ENCODE peak calls at places on chromosomes 5 and 9, in nine cellular contexts. One of them, this sample, is unnamed.

GRCh38 chr5:155827949-155828348 is 499.0 kb upstream of the SGCD start:
- DNase-seq in IMR-90: no peak
- DNase-seq in stomach: no peak
- DNase-seq in spleen: no peak
- DNase-seq in adrenal gland: no peak
- DNase-seq in lower leg skin: no peak
- DNase-seq in body of pancreas: no peak
- DNase-seq in HepG2: no peak
- DNase-seq in heart left ventricle: no peak
- DNase-seq in this sample: no peak

GRCh38 chr9:123354806-123355508 is 1.0 kb upstream of the CRB2 start:
- DNase-seq in IMR-90: no peak
- DNase-seq in stomach: no peak
- DNase-seq in spleen: no peak
- DNase-seq in adrenal gland: no peak
- DNase-seq in lower leg skin: no peak
- DNase-seq in body of pancreas: no peak
- DNase-seq in HepG2: no peak
- DNase-seq in heart left ventricle: no peak
- DNase-seq in this sample: no peak

GRCh38 chr9:136740971-136741884 is 1.5 kb downstream of the LCN10 start:
- DNase-seq in IMR-90: peak
- DNase-seq in stomach: peak
- DNase-seq in spleen: no peak
- DNase-seq in adrenal gland: peak
- DNase-seq in lower leg skin: no peak
- DNase-seq in body of pancreas: peak
- DNase-seq in HepG2: no peak
- DNase-seq in heart left ventricle: peak
- DNase-seq in this sample: no peak

GRCh38 chr9:109251080-109251775 is 69.6 kb downstream of the EPB41L4B start:
- DNase-seq in IMR-90: peak
- DNase-seq in stomach: peak
- DNase-seq in spleen: no peak
- DNase-seq in adrenal gland: peak
- DNase-seq in lower leg skin: no peak
- DNase-seq in body of pancreas: peak
- DNase-seq in HepG2: peak
- DNase-seq in heart left ventricle: no peak
- DNase-seq in this sample: peak

GRCh38 chr5:177154003-177154643 is 20.6 kb downstream of the NSD1 start:
- DNase-seq in IMR-90: peak
- DNase-seq in stomach: no peak
- DNase-seq in spleen: no peak
- DNase-seq in adrenal gland: no peak
- DNase-seq in lower leg skin: peak
- DNase-seq in body of pancreas: no peak
- DNase-seq in HepG2: no peak
- DNase-seq in heart left ventricle: no peak
- DNase-seq in this sample: no peak

GRCh38 chr5:93532370-93532769 is 48.6 kb downstream of the NR2F1-AS1 start:
- DNase-seq in IMR-90: peak
- DNase-seq in stomach: peak
- DNase-seq in spleen: no peak
- DNase-seq in adrenal gland: peak
- DNase-seq in lower leg skin: peak
- DNase-seq in body of pancreas: peak
- DNase-seq in HepG2: peak
- DNase-seq in heart left ventricle: peak
- DNase-seq in this sample: peak

GRCh38 chr5:156361451-156362109 is 34.6 kb downstream of the SGCD start:
- DNase-seq in IMR-90: peak
- DNase-seq in stomach: no peak
- DNase-seq in spleen: no peak
- DNase-seq in adrenal gland: no peak
- DNase-seq in lower leg skin: no peak
- DNase-seq in body of pancreas: no peak
- DNase-seq in HepG2: no peak
- DNase-seq in heart left ventricle: no peak
- DNase-seq in this sample: no peak

GRCh38 chr5:74237746-74238145 is 402.8 kb downstream of the ENC1 start:
- DNase-seq in IMR-90: no peak
- DNase-seq in stomach: no peak
- DNase-seq in spleen: no peak
- DNase-seq in adrenal gland: no peak
- DNase-seq in lower leg skin: no peak
- DNase-seq in body of pancreas: no peak
- DNase-seq in HepG2: no peak
- DNase-seq in heart left ventricle: no peak
- DNase-seq in this sample: no peak

GRCh38 chr5:132759114-132760042 is 12.2 kb downstream of the CCNI2 start:
- DNase-seq in IMR-90: no peak
- DNase-seq in stomach: no peak
- DNase-seq in spleen: no peak
- DNase-seq in adrenal gland: no peak
- DNase-seq in lower leg skin: no peak
- DNase-seq in body of pancreas: no peak
- DNase-seq in HepG2: no peak
- DNase-seq in heart left ventricle: no peak
- DNase-seq in this sample: no peak

GRCh38 chr5:95955996-95956899 is 5.4 kb downstream of the ELL2 start:
- DNase-seq in IMR-90: no peak
- DNase-seq in stomach: no peak
- DNase-seq in spleen: no peak
- DNase-seq in adrenal gland: no peak
- DNase-seq in lower leg skin: no peak
- DNase-seq in body of pancreas: no peak
- DNase-seq in HepG2: no peak
- DNase-seq in heart left ventricle: no peak
- DNase-seq in this sample: no peak

GRCh38 chr5:1055896-1056610 is 47.5 kb downstream of the NKD2 start:
- DNase-seq in IMR-90: no peak
- DNase-seq in stomach: no peak
- DNase-seq in spleen: no peak
- DNase-seq in adrenal gland: no peak
- DNase-seq in lower leg skin: no peak
- DNase-seq in body of pancreas: no peak
- DNase-seq in HepG2: no peak
- DNase-seq in heart left ventricle: no peak
- DNase-seq in this sample: no peak

GRCh38 chr9:133702798-133703570 is 35.2 kb downstream of the SARDH start:
- DNase-seq in IMR-90: no peak
- DNase-seq in stomach: no peak
- DNase-seq in spleen: peak
- DNase-seq in adrenal gland: peak
- DNase-seq in lower leg skin: no peak
- DNase-seq in body of pancreas: no peak
- DNase-seq in HepG2: no peak
- DNase-seq in heart left ventricle: no peak
- DNase-seq in this sample: no peak

GRCh38 chr9:133703571-133704399 is 34.4 kb downstream of the SARDH start:
- DNase-seq in IMR-90: no peak
- DNase-seq in stomach: no peak
- DNase-seq in spleen: peak
- DNase-seq in adrenal gland: peak
- DNase-seq in lower leg skin: no peak
- DNase-seq in body of pancreas: no peak
- DNase-seq in HepG2: no peak
- DNase-seq in heart left ventricle: no peak
- DNase-seq in this sample: no peak

GRCh38 chr9:133705576-133705975 is 32.6 kb downstream of the SARDH start:
- DNase-seq in IMR-90: no peak
- DNase-seq in stomach: no peak
- DNase-seq in spleen: no peak
- DNase-seq in adrenal gland: peak
- DNase-seq in lower leg skin: no peak
- DNase-seq in body of pancreas: no peak
- DNase-seq in HepG2: no peak
- DNase-seq in heart left ventricle: no peak
- DNase-seq in this sample: no peak

GRCh38 chr9:133706651-133707050 is 31.5 kb downstream of the SARDH start:
- DNase-seq in IMR-90: no peak
- DNase-seq in stomach: no peak
- DNase-seq in spleen: peak
- DNase-seq in adrenal gland: no peak
- DNase-seq in lower leg skin: no peak
- DNase-seq in body of pancreas: no peak
- DNase-seq in HepG2: no peak
- DNase-seq in heart left ventricle: no peak
- DNase-seq in this sample: no peak

DNA sequence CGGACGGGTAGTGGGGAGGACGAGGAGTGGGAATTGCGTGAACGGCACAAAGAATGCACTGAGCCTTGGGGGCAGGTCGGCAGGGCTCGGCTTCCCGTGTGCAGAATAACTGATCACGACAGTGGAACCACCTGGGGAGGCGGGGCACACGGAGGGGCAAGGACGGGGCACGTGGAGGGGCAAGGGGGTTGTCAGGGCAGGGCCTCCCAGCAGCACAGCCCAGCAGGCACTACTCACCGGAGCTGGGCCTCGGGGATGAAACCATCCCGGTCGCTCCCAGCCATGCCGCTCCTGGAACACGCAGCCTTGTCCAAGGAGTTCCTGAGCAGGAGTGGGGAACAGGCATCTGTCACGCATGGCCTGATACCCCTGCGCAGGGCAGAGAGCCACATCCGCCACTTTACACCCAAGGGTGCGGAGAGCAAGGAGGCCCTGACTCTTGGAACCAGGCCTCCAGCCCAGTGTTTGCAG is 33.4 kb downstream of the SARDH start:
- DNase-seq in IMR-90: no peak
- DNase-seq in stomach: no peak
- DNase-seq in spleen: peak
- DNase-seq in adrenal gland: peak
- DNase-seq in lower leg skin: no peak
- DNase-seq in body of pancreas: no peak
- DNase-seq in HepG2: no peak
- DNase-seq in heart left ventricle: no peak
- DNase-seq in this sample: no peak
- H3K4me3 ChIP-seq in IMR-90: no peak
- H3K4me3 ChIP-seq in stomach: no peak
- H3K4me3 ChIP-seq in spleen: no peak
- H3K4me3 ChIP-seq in adrenal gland: no peak
- H3K4me3 ChIP-seq in lower leg skin: no peak
- H3K4me3 ChIP-seq in body of pancreas: no peak
- H3K4me3 ChIP-seq in HepG2: no peak
- H3K4me3 ChIP-seq in heart left ventricle: no peak
- H3K4me3 ChIP-seq in this sample: no peak

DNA sequence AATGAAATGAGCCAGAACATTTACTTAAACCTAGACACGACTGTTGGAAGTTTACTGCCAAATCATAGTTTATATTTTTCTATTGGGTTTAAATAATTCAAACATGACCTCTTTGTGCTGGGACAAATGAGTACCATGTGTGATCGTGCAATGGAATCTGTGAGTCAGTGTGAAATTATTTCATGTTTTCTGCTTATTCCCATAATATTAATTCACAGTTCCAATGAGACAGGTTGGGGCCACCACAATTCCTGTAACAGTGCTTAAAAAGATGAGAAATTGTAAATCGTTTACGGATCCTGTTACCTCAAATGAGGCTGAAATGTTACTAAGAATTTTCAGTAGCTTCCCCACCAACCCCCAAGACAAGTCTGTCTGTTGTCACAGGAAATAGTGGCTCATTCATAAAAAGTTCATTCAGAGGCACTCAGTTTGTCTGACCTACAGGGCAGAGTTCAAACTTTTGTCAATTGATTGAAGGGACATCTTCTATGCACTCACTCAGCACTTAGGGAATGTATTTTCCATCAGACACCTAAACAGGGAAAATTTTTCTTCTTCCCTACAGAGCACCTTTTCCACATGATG is 563.9 kb upstream of the ADAMTS16 start:
- DNase-seq in IMR-90: no peak
- DNase-seq in stomach: no peak
- DNase-seq in spleen: no peak
- DNase-seq in adrenal gland: no peak
- DNase-seq in lower leg skin: no peak
- DNase-seq in body of pancreas: no peak
- DNase-seq in HepG2: no peak
- DNase-seq in heart left ventricle: no peak
- DNase-seq in this sample: no peak
- TF ChIP-seq POLR2A in IMR-90: no peak
- TF ChIP-seq POLR2A in stomach: no peak
- TF ChIP-seq POLR2A in spleen: no peak
- TF ChIP-seq POLR2A in adrenal gland: no peak
- TF ChIP-seq POLR2A in lower leg skin: no peak
- TF ChIP-seq POLR2A in body of pancreas: no peak
- TF ChIP-seq POLR2A in HepG2: no peak
- TF ChIP-seq POLR2A in heart left ventricle: no peak
- TF ChIP-seq POLR2A in this sample: no peak

GRCh38 chr5:33994845-33995244 is 10.4 kb upstream of the SLC45A2 start:
- DNase-seq in IMR-90: peak
- DNase-seq in stomach: no peak
- DNase-seq in spleen: no peak
- DNase-seq in adrenal gland: no peak
- DNase-seq in lower leg skin: no peak
- DNase-seq in body of pancreas: no peak
- DNase-seq in HepG2: no peak
- DNase-seq in heart left ventricle: no peak
- DNase-seq in this sample: no peak
- TF ChIP-seq CTCF in IMR-90: peak
- TF ChIP-seq CTCF in stomach: no peak
- TF ChIP-seq CTCF in spleen: no peak
- TF ChIP-seq CTCF in adrenal gland: no peak
- TF ChIP-seq CTCF in lower leg skin: no peak
- TF ChIP-seq CTCF in body of pancreas: no peak
- TF ChIP-seq CTCF in HepG2: peak
- TF ChIP-seq CTCF in heart left ventricle: no peak
- TF ChIP-seq CTCF in this sample: no peak

GRCh38 chr5:38843665-38844064 is 2.1 kb upstream of the OSMR start:
- DNase-seq in IMR-90: no peak
- DNase-seq in stomach: no peak
- DNase-seq in spleen: no peak
- DNase-seq in adrenal gland: no peak
- DNase-seq in lower leg skin: no peak
- DNase-seq in body of pancreas: no peak
- DNase-seq in HepG2: no peak
- DNase-seq in heart left ventricle: no peak
- DNase-seq in this sample: no peak

GRCh38 chr5:38847549-38848341 is 1.9 kb downstream of the OSMR start:
- DNase-seq in IMR-90: peak
- DNase-seq in stomach: no peak
- DNase-seq in spleen: no peak
- DNase-seq in adrenal gland: no peak
- DNase-seq in lower leg skin: no peak
- DNase-seq in body of pancreas: no peak
- DNase-seq in HepG2: no peak
- DNase-seq in heart left ventricle: no peak
- DNase-seq in this sample: no peak

GRCh38 chr5:38846379-38846967 is 661 bp downstream of the OSMR start:
- DNase-seq in IMR-90: peak
- DNase-seq in stomach: no peak
- DNase-seq in spleen: no peak
- DNase-seq in adrenal gland: peak
- DNase-seq in lower leg skin: no peak
- DNase-seq in body of pancreas: no peak
- DNase-seq in HepG2: peak
- DNase-seq in heart left ventricle: no peak
- DNase-seq in this sample: no peak

GRCh38 chr5:38845555-38846378 is at the start of gene OSMR:
- DNase-seq in IMR-90: peak
- DNase-seq in stomach: peak
- DNase-seq in spleen: peak
- DNase-seq in adrenal gland: peak
- DNase-seq in lower leg skin: peak
- DNase-seq in body of pancreas: peak
- DNase-seq in HepG2: peak
- DNase-seq in heart left ventricle: peak
- DNase-seq in this sample: peak

GRCh38 chr5:38848637-38849036 is 2.8 kb downstream of the OSMR start:
- DNase-seq in IMR-90: no peak
- DNase-seq in stomach: no peak
- DNase-seq in spleen: no peak
- DNase-seq in adrenal gland: no peak
- DNase-seq in lower leg skin: no peak
- DNase-seq in body of pancreas: no peak
- DNase-seq in HepG2: no peak
- DNase-seq in heart left ventricle: no peak
- DNase-seq in this sample: no peak
- H3K4me3 ChIP-seq in IMR-90: peak
- H3K4me3 ChIP-seq in stomach: no peak
- H3K4me3 ChIP-seq in spleen: no peak
- H3K4me3 ChIP-seq in adrenal gland: peak
- H3K4me3 ChIP-seq in lower leg skin: no peak
- H3K4me3 ChIP-seq in body of pancreas: no peak
- H3K4me3 ChIP-seq in HepG2: peak
- H3K4me3 ChIP-seq in heart left ventricle: no peak
- H3K4me3 ChIP-seq in this sample: no peak

This sample was measured in NB4.